ENCODE peak calls at places on chromosomes 3 and 15, in six cellular contexts. One of them, this sample, is unnamed. For H3K4me1, the result is how much of the 10 kb centered on the place peaks cover.

GRCh38 chr15:101276501-101277037 is 716 bp downstream of the SELENOS start:
- DNase-seq in K562: peak
- DNase-seq in PC-3: peak
- DNase-seq in fibroblast of lung: peak
- DNase-seq in neural progenitor cell: peak
- DNase-seq in neuronal stem cell: no peak
- DNase-seq in this sample: no peak

GRCh38 chr15:51071609-51072008 is 23.1 kb downstream of the TNFAIP8L3 start:
- DNase-seq in neural progenitor cell: no peak
- DNase-seq in K562: no peak
- DNase-seq in neuronal stem cell: no peak
- DNase-seq in PC-3: no peak
- DNase-seq in fibroblast of lung: no peak
- DNase-seq in this sample: no peak

GRCh38 chr3:122942937-122943827 is 84.4 kb downstream of the SEMA5B start:
- DNase-seq in neural progenitor cell: peak
- DNase-seq in fibroblast of lung: peak
- DNase-seq in PC-3: peak
- DNase-seq in K562: peak
- DNase-seq in neuronal stem cell: peak
- DNase-seq in this sample: peak

GRCh38 chr3:195403841-195404408 is 38.9 kb downstream of the ACAP2 start:
- DNase-seq in PC-3: no peak
- DNase-seq in fibroblast of lung: no peak
- DNase-seq in neural progenitor cell: no peak
- DNase-seq in neuronal stem cell: no peak
- DNase-seq in K562: no peak
- DNase-seq in this sample: no peak

GRCh38 chr3:196524527-196524926 is 9.4 kb upstream of the SMCO1 start:
- DNase-seq in PC-3: peak
- DNase-seq in neuronal stem cell: no peak
- DNase-seq in fibroblast of lung: no peak
- DNase-seq in neural progenitor cell: peak
- DNase-seq in K562: no peak
- DNase-seq in this sample: peak

GRCh38 chr3:67526246-67526645 is 128.2 kb downstream of the SUCLG2 start:
- DNase-seq in PC-3: peak
- DNase-seq in K562: no peak
- DNase-seq in neuronal stem cell: no peak
- DNase-seq in fibroblast of lung: peak
- DNase-seq in neural progenitor cell: no peak
- DNase-seq in this sample: no peak

GRCh38 chr15:41794081-41794480 is 19.8 kb downstream of the MAPKBP1 start:
- DNase-seq in neuronal stem cell: no peak
- DNase-seq in neural progenitor cell: no peak
- DNase-seq in PC-3: peak
- DNase-seq in fibroblast of lung: no peak
- DNase-seq in K562: no peak
- DNase-seq in this sample: no peak

GRCh38 chr3:50323092-50323600 is 601 bp upstream of the HYAL2 start:
- DNase-seq in fibroblast of lung: no peak
- DNase-seq in neuronal stem cell: no peak
- DNase-seq in PC-3: no peak
- DNase-seq in neural progenitor cell: no peak
- DNase-seq in K562: no peak
- DNase-seq in this sample: no peak

GRCh38 chr3:183555541-183556081 is at the start of gene KLHL6:
- DNase-seq in fibroblast of lung: no peak
- DNase-seq in neural progenitor cell: no peak
- DNase-seq in PC-3: no peak
- DNase-seq in neuronal stem cell: no peak
- DNase-seq in K562: no peak
- DNase-seq in this sample: peak

GRCh38 chr15:98649996-98650870 is 1.9 kb downstream of the IGF1R start:
- DNase-seq in neural progenitor cell: peak
- DNase-seq in neuronal stem cell: no peak
- DNase-seq in PC-3: peak
- DNase-seq in fibroblast of lung: peak
- DNase-seq in K562: no peak
- DNase-seq in this sample: no peak

GRCh38 chr3:196486263-196486662 is 17.3 kb downstream of the RNF168 start:
- DNase-seq in PC-3: peak
- DNase-seq in neural progenitor cell: no peak
- DNase-seq in K562: no peak
- DNase-seq in neuronal stem cell: no peak
- DNase-seq in fibroblast of lung: no peak
- DNase-seq in this sample: peak

GRCh38 chr15:78907577-78907976 is 34.9 kb downstream of the MORF4L1 start:
- DNase-seq in neuronal stem cell: peak
- DNase-seq in fibroblast of lung: no peak
- DNase-seq in neural progenitor cell: peak
- DNase-seq in PC-3: peak
- DNase-seq in K562: peak
- DNase-seq in this sample: peak

GRCh38 chr3:9279959-9280358 is 30.5 kb upstream of the SRGAP3 start:
- DNase-seq in K562: no peak
- DNase-seq in neural progenitor cell: peak
- DNase-seq in neuronal stem cell: peak
- DNase-seq in PC-3: peak
- DNase-seq in fibroblast of lung: no peak
- DNase-seq in this sample: no peak

GRCh38 chr15:74618841-74619596 is 3.4 kb downstream of the CLK3 start:
- DNase-seq in K562: no peak
- DNase-seq in fibroblast of lung: no peak
- DNase-seq in neuronal stem cell: no peak
- DNase-seq in PC-3: no peak
- DNase-seq in neural progenitor cell: no peak
- DNase-seq in this sample: no peak

GRCh38 chr3:41507336-41508062 is 308.2 kb downstream of the CTNNB1 start:
- DNase-seq in PC-3: no peak
- DNase-seq in neural progenitor cell: no peak
- DNase-seq in K562: no peak
- DNase-seq in neuronal stem cell: no peak
- DNase-seq in fibroblast of lung: no peak
- DNase-seq in this sample: no peak

GRCh38 chr3:46214751-46215352 is 6.7 kb upstream of the CCR1 start:
- DNase-seq in neuronal stem cell: peak
- DNase-seq in K562: no peak
- DNase-seq in fibroblast of lung: peak
- DNase-seq in neural progenitor cell: peak
- DNase-seq in PC-3: peak
- DNase-seq in this sample: peak

GRCh38 chr3:118380576-118380975 is 654.1 kb downstream of the IGSF11 start:
- DNase-seq in PC-3: no peak
- DNase-seq in K562: no peak
- DNase-seq in neural progenitor cell: no peak
- DNase-seq in fibroblast of lung: no peak
- DNase-seq in neuronal stem cell: no peak
- DNase-seq in this sample: no peak

GRCh38 chr3:59809016-59809415 is 759.2 kb upstream of the CFAP20DC start:
- DNase-seq in PC-3: peak
- DNase-seq in fibroblast of lung: peak
- DNase-seq in neural progenitor cell: no peak
- DNase-seq in neuronal stem cell: no peak
- DNase-seq in K562: no peak
- DNase-seq in this sample: no peak

GRCh38 chr3:107062787-107063186 is 314.5 kb upstream of the CCDC54 start:
- DNase-seq in neuronal stem cell: no peak
- DNase-seq in neural progenitor cell: peak
- DNase-seq in fibroblast of lung: no peak
- DNase-seq in PC-3: no peak
- DNase-seq in K562: no peak
- DNase-seq in this sample: no peak

GRCh38 chr15:75185271-75186029 is 16.2 kb upstream of the C15orf39 start:
- DNase-seq in fibroblast of lung: no peak
- DNase-seq in K562: peak
- DNase-seq in PC-3: no peak
- DNase-seq in neuronal stem cell: no peak
- DNase-seq in neural progenitor cell: no peak
- DNase-seq in this sample: no peak

GRCh38 chr3:54830658-54831057 is 97.2 kb downstream of the LRTM1 start:
- DNase-seq in K562: peak
- DNase-seq in fibroblast of lung: peak
- DNase-seq in neural progenitor cell: peak
- DNase-seq in PC-3: peak
- DNase-seq in neuronal stem cell: no peak
- DNase-seq in this sample: peak

DNA sequence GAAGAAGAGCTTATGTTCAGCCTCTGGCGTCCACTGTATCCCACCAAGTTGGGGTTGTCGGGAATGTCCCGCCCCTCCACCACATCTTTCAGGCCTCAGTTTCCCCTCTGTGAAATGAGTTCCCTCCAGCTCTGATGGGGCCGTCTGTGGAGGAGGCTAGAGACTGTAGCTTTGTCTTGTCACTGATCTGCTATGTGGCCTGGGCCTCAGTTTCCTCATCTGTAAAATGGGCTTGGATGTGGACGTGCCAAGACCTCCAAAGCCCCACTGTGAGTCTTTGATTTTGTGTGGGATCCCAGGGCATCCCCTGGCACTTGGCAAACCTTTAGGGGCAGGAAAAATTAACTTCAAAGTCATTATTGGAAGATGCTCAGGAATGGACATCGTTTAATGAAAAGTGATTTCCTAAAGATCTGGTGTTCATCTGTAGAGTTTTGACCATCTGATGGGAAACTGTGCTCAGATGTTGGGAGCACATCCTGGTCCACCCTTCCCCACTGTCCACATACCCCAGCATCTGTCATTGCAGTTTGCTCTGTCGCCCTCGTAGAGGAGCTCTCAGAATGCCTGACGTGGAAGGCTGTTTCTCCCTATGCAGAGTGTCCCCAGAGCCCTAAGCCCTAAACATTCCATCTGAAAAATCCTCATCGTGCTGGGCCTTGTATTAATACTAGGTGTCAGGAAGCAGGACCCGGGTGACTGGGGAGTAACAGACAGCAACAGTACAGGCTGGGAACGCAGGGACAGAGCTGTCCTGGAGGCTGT is 28.5 kb downstream of the SLC6A6 start:
- DNase-seq in PC-3: no peak
- DNase-seq in fibroblast of lung: no peak
- DNase-seq in neural progenitor cell: no peak
- DNase-seq in K562: no peak
- DNase-seq in neuronal stem cell: no peak
- DNase-seq in this sample: no peak
- H3K4me1 ChIP-seq in PC-3: half or more
- H3K4me1 ChIP-seq in fibroblast of lung: under half
- H3K4me1 ChIP-seq in neural progenitor cell: under half
- H3K4me1 ChIP-seq in K562: half or more
- H3K4me1 ChIP-seq in neuronal stem cell: under half
- H3K4me1 ChIP-seq in this sample: half or more

GRCh38 chr3:15064835-15065549 is at the start of gene MRPS25:
- DNase-seq in fibroblast of lung: peak
- DNase-seq in neuronal stem cell: peak
- DNase-seq in PC-3: peak
- DNase-seq in K562: peak
- DNase-seq in neural progenitor cell: peak
- DNase-seq in this sample: peak

GRCh38 chr3:15065550-15066007 is 464 bp upstream of the MRPS25 start:
- DNase-seq in PC-3: no peak
- DNase-seq in neural progenitor cell: no peak
- DNase-seq in neuronal stem cell: no peak
- DNase-seq in K562: no peak
- DNase-seq in fibroblast of lung: no peak
- DNase-seq in this sample: no peak

GRCh38 chr3:15066467-15066866 is 1.4 kb upstream of the MRPS25 start:
- DNase-seq in neural progenitor cell: no peak
- DNase-seq in neuronal stem cell: no peak
- DNase-seq in PC-3: no peak
- DNase-seq in fibroblast of lung: no peak
- DNase-seq in K562: no peak
- DNase-seq in this sample: no peak

GRCh38 chr3:15071699-15072098 is 6.6 kb upstream of the MRPS25 start:
- DNase-seq in PC-3: no peak
- DNase-seq in neuronal stem cell: no peak
- DNase-seq in neural progenitor cell: no peak
- DNase-seq in fibroblast of lung: no peak
- DNase-seq in K562: no peak
- DNase-seq in this sample: no peak

GRCh38 chr3:15069441-15069840 is 4.3 kb upstream of the MRPS25 start:
- DNase-seq in neural progenitor cell: no peak
- DNase-seq in neuronal stem cell: no peak
- DNase-seq in PC-3: no peak
- DNase-seq in fibroblast of lung: no peak
- DNase-seq in K562: no peak
- DNase-seq in this sample: no peak
- H2AFZ ChIP-seq in neural progenitor cell: no peak
- H2AFZ ChIP-seq in neuronal stem cell: no peak
- H2AFZ ChIP-seq in PC-3: no peak
- H2AFZ ChIP-seq in fibroblast of lung: no peak
- H2AFZ ChIP-seq in K562: no peak
- H2AFZ ChIP-seq in this sample: no peak

DNA sequence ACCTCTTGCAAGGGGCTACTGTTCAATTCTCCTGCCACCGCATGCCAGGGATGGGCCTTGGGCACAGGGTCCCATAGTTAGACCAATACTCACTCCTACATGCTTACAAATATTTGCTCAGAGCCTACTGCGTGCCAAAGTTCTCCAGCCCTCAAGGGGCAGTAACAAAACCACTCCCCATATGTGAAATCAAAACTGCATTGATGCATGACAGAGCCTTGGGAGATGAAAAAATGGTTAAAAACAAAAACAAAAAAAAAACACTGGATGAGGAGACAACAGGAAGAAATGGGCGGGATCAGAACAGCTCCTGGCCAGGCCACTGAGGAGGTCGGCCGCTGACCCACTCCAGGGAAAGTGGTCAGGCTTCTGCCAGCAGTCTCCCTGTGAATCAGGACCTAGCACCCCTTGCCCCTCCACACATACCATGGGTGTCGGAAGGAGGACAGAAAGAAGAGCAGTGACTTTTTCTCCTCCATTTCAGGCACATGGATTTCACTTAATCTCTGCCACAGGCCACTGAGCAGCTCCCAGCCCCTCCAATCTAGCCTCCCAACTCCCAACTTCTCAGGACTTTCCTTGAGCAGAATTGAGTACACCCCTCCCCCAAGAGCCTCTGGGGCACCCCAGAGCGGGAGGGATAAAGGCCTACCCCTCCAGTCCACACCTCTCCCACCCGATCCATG is 2.8 kb downstream of the PLXNB1 start:
- DNase-seq in neural progenitor cell: no peak
- DNase-seq in fibroblast of lung: peak
- DNase-seq in neuronal stem cell: no peak
- DNase-seq in PC-3: no peak
- DNase-seq in K562: no peak
- DNase-seq in this sample: no peak
- H3K4me3 ChIP-seq in neural progenitor cell: peak
- H3K4me3 ChIP-seq in fibroblast of lung: no peak
- H3K4me3 ChIP-seq in neuronal stem cell: peak
- H3K4me3 ChIP-seq in PC-3: no peak
- H3K4me3 ChIP-seq in K562: no peak
- H3K4me3 ChIP-seq in this sample: peak

DNA sequence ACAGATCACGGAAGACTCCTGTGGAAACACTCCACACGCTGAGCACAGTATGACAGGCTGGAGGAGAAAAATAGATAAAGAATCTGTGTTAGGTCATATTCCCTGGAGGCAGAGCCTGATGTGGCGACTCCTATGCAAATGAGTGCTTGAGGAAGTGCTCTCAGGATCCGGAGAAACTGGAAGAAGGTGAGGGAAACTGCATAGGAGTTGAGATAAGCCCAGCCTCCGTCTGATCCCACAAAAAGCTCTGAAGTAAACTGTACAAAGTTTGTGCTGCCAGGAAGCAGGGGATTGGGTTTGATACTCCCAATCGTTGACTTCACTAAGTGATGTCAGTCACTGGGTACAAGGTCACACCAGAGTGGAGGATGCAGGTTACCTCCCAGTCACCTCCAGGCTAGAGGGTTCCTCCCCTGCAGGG is 33.4 kb downstream of the OSBPL10 start:
- DNase-seq in PC-3: no peak
- DNase-seq in neural progenitor cell: no peak
- DNase-seq in neuronal stem cell: no peak
- DNase-seq in fibroblast of lung: no peak
- DNase-seq in K562: no peak
- DNase-seq in this sample: peak
- H3K4me1 ChIP-seq in PC-3: under half
- H3K4me1 ChIP-seq in neural progenitor cell: under half
- H3K4me1 ChIP-seq in neuronal stem cell: under half
- H3K4me1 ChIP-seq in fibroblast of lung: under half
- H3K4me1 ChIP-seq in K562: under half
- H3K4me1 ChIP-seq in this sample: half or more